ENCODE peak calls at places on chromosome 11, in six cellular contexts. One of them, this sample, is unnamed.

GRCh38 chr11:14026961-14027360 is 64.4 kb downstream of the SPON1 start:
- ATAC-seq in T-cell: no peak
- ATAC-seq in lower lobe of right lung: no peak
- ATAC-seq in left lung: peak; percentile 4
- ATAC-seq in PC-3: no peak
- ATAC-seq in activated naive CD8-positive, alpha-beta T cell treated with anti-CD3 and anti-CD28 coated beads, Interleukin-2, amount 10 ng/mL, durations not matched to agents 7 days and 5 days: no peak
- ATAC-seq in this sample: no peak

GRCh38 chr11:1310772-1311468 is 1.5 kb upstream of the TOLLIP start:
- ATAC-seq in T-cell: no peak
- ATAC-seq in lower lobe of right lung: no peak
- ATAC-seq in left lung: no peak
- ATAC-seq in PC-3: no peak
- ATAC-seq in activated naive CD8-positive, alpha-beta T cell treated with anti-CD3 and anti-CD28 coated beads, Interleukin-2, amount 10 ng/mL, durations not matched to agents 7 days and 5 days: no peak
- ATAC-seq in this sample: no peak

GRCh38 chr11:17479284-17480214 is 2.9 kb upstream of the ABCC8 start:
- ATAC-seq in T-cell: no peak
- ATAC-seq in lower lobe of right lung: peak; percentile 75
- ATAC-seq in left lung: peak; percentile 77
- ATAC-seq in PC-3: peak; percentile 45
- ATAC-seq in activated naive CD8-positive, alpha-beta T cell treated with anti-CD3 and anti-CD28 coated beads, Interleukin-2, amount 10 ng/mL, durations not matched to agents 7 days and 5 days: no peak
- ATAC-seq in this sample: no peak

GRCh38 chr11:78406568-78407196 is 10.9 kb downstream of the GAB2 start:
- ATAC-seq in T-cell: no peak
- ATAC-seq in lower lobe of right lung: no peak
- ATAC-seq in left lung: no peak
- ATAC-seq in PC-3: peak; percentile 46
- ATAC-seq in activated naive CD8-positive, alpha-beta T cell treated with anti-CD3 and anti-CD28 coated beads, Interleukin-2, amount 10 ng/mL, durations not matched to agents 7 days and 5 days: no peak
- ATAC-seq in this sample: no peak

GRCh38 chr11:77753230-77753629 is 67.3 kb downstream of the RSF1 start:
- ATAC-seq in T-cell: no peak
- ATAC-seq in lower lobe of right lung: no peak
- ATAC-seq in left lung: no peak
- ATAC-seq in PC-3: no peak
- ATAC-seq in activated naive CD8-positive, alpha-beta T cell treated with anti-CD3 and anti-CD28 coated beads, Interleukin-2, amount 10 ng/mL, durations not matched to agents 7 days and 5 days: no peak
- ATAC-seq in this sample: no peak

GRCh38 chr11:119728226-119728626 is 774 bp downstream of the NECTIN1 start:
- ATAC-seq in T-cell: no peak
- ATAC-seq in lower lobe of right lung: peak; percentile 18
- ATAC-seq in left lung: peak; percentile 7
- ATAC-seq in PC-3: peak; percentile 4
- ATAC-seq in activated naive CD8-positive, alpha-beta T cell treated with anti-CD3 and anti-CD28 coated beads, Interleukin-2, amount 10 ng/mL, durations not matched to agents 7 days and 5 days: no peak
- ATAC-seq in this sample: no peak

GRCh38 chr11:32003335-32003734 is 87.5 kb upstream of the RCN1 start:
- ATAC-seq in T-cell: no peak
- ATAC-seq in lower lobe of right lung: no peak
- ATAC-seq in left lung: no peak
- ATAC-seq in PC-3: no peak
- ATAC-seq in activated naive CD8-positive, alpha-beta T cell treated with anti-CD3 and anti-CD28 coated beads, Interleukin-2, amount 10 ng/mL, durations not matched to agents 7 days and 5 days: no peak
- ATAC-seq in this sample: no peak

GRCh38 chr11:1193326-1194230 is 29.3 kb upstream of the MUC5B start:
- ATAC-seq in T-cell: no peak
- ATAC-seq in lower lobe of right lung: peak; percentile 13
- ATAC-seq in left lung: no peak
- ATAC-seq in PC-3: no peak
- ATAC-seq in activated naive CD8-positive, alpha-beta T cell treated with anti-CD3 and anti-CD28 coated beads, Interleukin-2, amount 10 ng/mL, durations not matched to agents 7 days and 5 days: no peak
- ATAC-seq in this sample: no peak

GRCh38 chr11:70656293-70656692 is 258.0 kb downstream of the CTTN start:
- ATAC-seq in T-cell: no peak
- ATAC-seq in lower lobe of right lung: no peak
- ATAC-seq in left lung: no peak
- ATAC-seq in PC-3: no peak
- ATAC-seq in activated naive CD8-positive, alpha-beta T cell treated with anti-CD3 and anti-CD28 coated beads, Interleukin-2, amount 10 ng/mL, durations not matched to agents 7 days and 5 days: no peak
- ATAC-seq in this sample: no peak

GRCh38 chr11:76739798-76740197 is 43.4 kb upstream of the TSKU start:
- ATAC-seq in T-cell: no peak
- ATAC-seq in lower lobe of right lung: no peak
- ATAC-seq in left lung: no peak
- ATAC-seq in PC-3: no peak
- ATAC-seq in activated naive CD8-positive, alpha-beta T cell treated with anti-CD3 and anti-CD28 coated beads, Interleukin-2, amount 10 ng/mL, durations not matched to agents 7 days and 5 days: no peak
- ATAC-seq in this sample: no peak

GRCh38 chr11:107590460-107591097 is 368 bp upstream of the ELMOD1 start:
- ATAC-seq in T-cell: peak; percentile 21
- ATAC-seq in lower lobe of right lung: peak; percentile 32
- ATAC-seq in left lung: peak; percentile 19
- ATAC-seq in PC-3: peak; percentile 19
- ATAC-seq in activated naive CD8-positive, alpha-beta T cell treated with anti-CD3 and anti-CD28 coated beads, Interleukin-2, amount 10 ng/mL, durations not matched to agents 7 days and 5 days: no peak
- ATAC-seq in this sample: peak; percentile 20

GRCh38 chr11:125995313-125995712 is 49.5 kb downstream of the VSIG10L2 start:
- ATAC-seq in T-cell: no peak
- ATAC-seq in lower lobe of right lung: no peak
- ATAC-seq in left lung: no peak
- ATAC-seq in PC-3: no peak
- ATAC-seq in activated naive CD8-positive, alpha-beta T cell treated with anti-CD3 and anti-CD28 coated beads, Interleukin-2, amount 10 ng/mL, durations not matched to agents 7 days and 5 days: no peak
- ATAC-seq in this sample: no peak

GRCh38 chr11:1796297-1797011 is 32.7 kb upstream of the CTSD start:
- ATAC-seq in T-cell: no peak
- ATAC-seq in lower lobe of right lung: no peak
- ATAC-seq in left lung: no peak
- ATAC-seq in PC-3: no peak
- ATAC-seq in activated naive CD8-positive, alpha-beta T cell treated with anti-CD3 and anti-CD28 coated beads, Interleukin-2, amount 10 ng/mL, durations not matched to agents 7 days and 5 days: no peak
- ATAC-seq in this sample: peak; percentile 93

GRCh38 chr11:102933627-102934026 is 21.9 kb downstream of the MMP13 start:
- ATAC-seq in T-cell: no peak
- ATAC-seq in lower lobe of right lung: peak; percentile 55
- ATAC-seq in left lung: no peak
- ATAC-seq in PC-3: no peak
- ATAC-seq in activated naive CD8-positive, alpha-beta T cell treated with anti-CD3 and anti-CD28 coated beads, Interleukin-2, amount 10 ng/mL, durations not matched to agents 7 days and 5 days: no peak
- ATAC-seq in this sample: no peak

GRCh38 chr11:7596975-7597391 is 76.3 kb downstream of the CYB5R2 start:
- ATAC-seq in T-cell: no peak
- ATAC-seq in lower lobe of right lung: peak; percentile 23
- ATAC-seq in left lung: peak; percentile 23
- ATAC-seq in PC-3: no peak
- ATAC-seq in activated naive CD8-positive, alpha-beta T cell treated with anti-CD3 and anti-CD28 coated beads, Interleukin-2, amount 10 ng/mL, durations not matched to agents 7 days and 5 days: no peak
- ATAC-seq in this sample: peak; percentile 87

This sample was measured in esophagus mucosa.